ENCODE peak calls at places on chromosomes 11 and 22, in nine cellular contexts. F is RPMI7951; B is adrenal gland; O is NCI-H1092 treated with DMSO at 0.1 percent for 48 hours; V is astrocyte of the spinal cord; L is stimulated activated naive CD8-positive, alpha-beta T cell treated with anti-CD3 and anti-CD28 coated beads, Interleukin-15, Interleukin-2, amounts not matched to agents 100 U/mL and 50 U/mL, for 24 hours; Z is HuH-7.5; H is fibroblast of mammary gland; I is iris pigment epithelial cell. Q is an unnamed sample.

GRCh38 chr22:37187552-37187890 is 526 bp downstream of the C1QTNF6 start:
- DNase-seq in F (peak; percentile 69), B (no peak), O (no peak), V (no peak), L (no peak), Z (no peak), H (peak; percentile 68), I (no peak), Q (peak; percentile 85)

GRCh38 chr22:32606181-32606580 is 131.6 kb downstream of the FBXO7 start:
- DNase-seq in F (no peak), B (no peak), O (no peak), V (no peak), L (no peak), Z (no peak), H (no peak), I (no peak), Q (peak; percentile 51)

GRCh38 chr22:49589811-49590210 is 237.9 kb downstream of the BRD1 start:
- DNase-seq in F (no peak), B (no peak), O (no peak), V (no peak), L (no peak), Z (no peak), H (no peak), I (no peak), Q (no peak)

GRCh38 chr22:50342651-50343540 is at the start of gene PPP6R2:
- DNase-seq in F (peak; percentile 54), B (peak; percentile 85), O (no peak), V (peak; percentile 56), L (peak; percentile 94), Z (peak; percentile 66), H (peak; percentile 48), I (peak; percentile 60), Q (peak; percentile 71)

GRCh38 chr11:129458278-129458677 is 82.6 kb downstream of the BARX2 start:
- DNase-seq in F (no peak), B (no peak), O (no peak), V (no peak), L (no peak), Z (no peak), H (no peak), I (no peak), Q (no peak)

GRCh38 chr11:79546366-79546765 is 105.5 kb upstream of the TENM4 start:
- DNase-seq in F (no peak), B (no peak), O (no peak), V (no peak), L (no peak), Z (no peak), H (no peak), I (no peak), Q (no peak)

GRCh38 chr11:60370811-60371297 is 7.5 kb upstream of the MS4A7 start:
- DNase-seq in F (peak; percentile 9), B (no peak), O (peak; percentile 88), V (no peak), L (no peak), Z (no peak), H (no peak), I (peak; percentile 3), Q (no peak)

GRCh38 chr11:95541715-95542114 is 247.9 kb downstream of the FAM76B start:
- DNase-seq in F (no peak), B (no peak), O (no peak), V (no peak), L (no peak), Z (no peak), H (no peak), I (no peak), Q (no peak)

GRCh38 chr11:78982377-78982925 is 407.8 kb upstream of the NARS2 start:
- DNase-seq in F (no peak), B (peak; percentile 81), O (no peak), V (no peak), L (no peak), Z (no peak), H (no peak), I (no peak), Q (no peak)